ENCODE peak calls at places on chromosomes 3 and 15, in four cellular contexts. J, W, E and T are unnamed samples.

GRCh38 chr15:38226867-38227266 is 25.8 kb upstream of the SPRED1 start:
- DNase-seq in E (no peak), W (no peak), J (no peak), T (no peak)

GRCh38 chr3:38084969-38085942 is 46.2 kb downstream of the DLEC1 start:
- DNase-seq in E (no peak), W (no peak), J (no peak), T (no peak)

GRCh38 chr15:23074684-23075083 is 35.3 kb upstream of the TUBGCP5 start:
- DNase-seq in W (no peak), J (peak; percentile 69), E (no peak), T (no peak)

GRCh38 chr3:127615631-127616305 is 13.2 kb upstream of the PODXL2 start:
- DNase-seq in E (no peak), W (no peak), J (no peak), T (no peak)

GRCh38 chr3:142188846-142189245 is 36.5 kb downstream of the GK5 start:
- DNase-seq in J (no peak), E (no peak), W (no peak), T (no peak)

GRCh38 chr3:149455989-149456388 is 18.5 kb upstream of the TM4SF4 start:
- DNase-seq in W (no peak), J (no peak), E (no peak), T (no peak)

GRCh38 chr3:46742992-46743391 is 25.3 kb upstream of the PRSS50 start:
- DNase-seq in W (no peak), J (no peak), E (no peak), T (no peak)

GRCh38 chr3:74693216-74693615 is 78.8 kb upstream of the CNTN3 start:
- DNase-seq in J (no peak), E (no peak), W (no peak), T (no peak)

GRCh38 chr3:189304465-189305341 is 132.9 kb downstream of the TPRG1 start:
- DNase-seq in E (no peak), W (no peak), J (no peak), T (no peak)

GRCh38 chr3:55203486-55204010 is 275.7 kb upstream of the LRTM1 start:
- DNase-seq in E (no peak), J (no peak), W (no peak), T (no peak)
- TF ChIP-seq SPI1 in E (no peak), J (no peak), W (no peak), T (no peak)

DNA sequence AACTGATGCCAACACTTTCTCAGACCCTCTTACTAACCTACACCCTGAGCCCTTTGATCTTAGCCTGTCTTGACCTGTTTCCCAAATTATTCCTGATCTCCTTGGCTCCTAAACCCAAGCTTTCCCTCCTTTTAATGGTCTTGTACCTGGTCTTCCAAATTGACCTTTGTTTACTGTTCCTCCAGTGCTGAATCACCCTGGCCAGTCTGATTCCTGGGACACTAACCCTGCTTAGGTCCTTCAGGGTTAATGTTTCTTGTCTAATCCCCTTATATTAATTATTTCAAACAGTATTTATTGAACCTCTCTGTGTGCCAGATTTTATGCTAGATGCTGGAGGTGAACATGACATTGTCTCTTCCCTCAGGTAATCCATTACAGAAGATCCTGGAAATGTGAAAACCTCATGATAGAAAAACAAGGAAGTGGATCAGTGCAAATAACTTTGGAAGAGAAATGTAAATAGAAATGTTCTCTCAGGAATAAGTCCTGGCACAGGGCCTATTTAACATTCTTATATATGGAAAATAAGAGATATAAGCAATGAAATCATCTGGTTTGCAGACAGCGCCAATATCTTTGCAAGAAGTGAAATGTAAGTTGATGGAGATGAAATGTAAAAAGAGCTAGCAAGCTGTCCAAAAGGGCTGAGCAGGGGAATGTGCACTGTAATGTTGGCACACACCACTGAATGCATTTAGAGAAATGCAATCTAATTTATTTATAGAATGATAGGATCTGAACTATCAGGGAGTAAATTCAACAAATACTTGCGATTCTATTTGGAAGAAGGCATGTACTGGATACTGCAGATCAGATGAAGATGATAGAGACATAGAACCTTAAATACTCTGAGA is 20.7 kb downstream of the HGD start:
- DNase-seq in E (no peak), J (no peak), W (no peak), T (no peak)
- TF ChIP-seq SPI1 in E (no peak), J (no peak), W (no peak), T (no peak)

GRCh38 chr15:97084650-97085049 is 754.1 kb downstream of the NR2F2 start:
- DNase-seq in W (no peak), E (no peak), J (peak; percentile 79), T (no peak)

GRCh38 chr15:97082835-97083234 is 752.3 kb downstream of the NR2F2 start:
- DNase-seq in E (no peak), J (no peak), W (no peak), T (no peak)

GRCh38 chr15:97085806-97086205 is 755.3 kb downstream of the NR2F2 start:
- DNase-seq in J (no peak), E (no peak), W (no peak), T (no peak)

GRCh38 chr15:97091093-97091492 is 760.6 kb downstream of the NR2F2 start:
- DNase-seq in E (no peak), J (no peak), W (no peak), T (no peak)

DNA sequence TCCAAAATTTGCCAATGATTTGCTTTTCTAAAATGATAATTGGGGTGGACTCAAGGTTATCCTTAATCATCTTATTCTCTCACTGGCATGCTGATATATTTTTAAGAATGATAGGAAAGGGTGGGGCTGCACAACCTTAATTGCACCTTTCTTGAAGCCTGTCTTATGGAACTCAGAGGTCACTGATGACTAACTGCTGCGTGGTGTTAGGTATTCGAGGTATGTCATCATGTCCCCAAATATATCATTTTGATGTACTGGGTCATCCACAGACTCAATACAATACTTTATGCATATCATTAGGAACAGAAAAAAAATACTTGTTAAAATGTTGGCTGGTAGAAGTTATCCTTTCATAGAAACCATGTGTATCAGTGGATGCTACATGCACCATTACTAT is 756.8 kb downstream of the NR2F2 start:
- DNase-seq in J (no peak), W (no peak), E (no peak), T (no peak)
- TF ChIP-seq SPI1 in J (no peak), W (no peak), E (no peak), T (no peak)

GRCh38 chr3:48952510-48953118 is 34.0 kb downstream of the ARIH2 start:
- DNase-seq in E (no peak), W (no peak), J (no peak), T (no peak)
- TF ChIP-seq SPI1 in E (no peak), W (peak; percentile 5), J (no peak), T (peak; percentile 14)

GRCh38 chr3:10434938-10435336 is 70.4 kb downstream of the ATP2B2 start:
- DNase-seq in J (no peak), E (no peak), W (no peak), T (no peak)
- TF ChIP-seq SPI1 in J (no peak), E (no peak), W (no peak), T (no peak)

GRCh38 chr3:58647661-58648141 is 18.9 kb downstream of the FAM3D start:
- DNase-seq in E (no peak), W (no peak), J (no peak), T (no peak)
- TF ChIP-seq SPI1 in E (no peak), W (no peak), J (no peak), T (no peak)

GRCh38 chr3:109316162-109316730 is at the start of gene DPPA2:
- DNase-seq in E (no peak), J (no peak), W (peak; percentile 6), T (no peak)
- TF ChIP-seq SPI1 in E (no peak), J (no peak), W (no peak), T (no peak)